ENCODE peak calls at places on chromosomes 16 and 17, in six cellular contexts. P is amniotic stem cell; Y is NCI-H146; V is GM03348; E is K562; L is activated naive CD8-positive, alpha-beta T cell treated with anti-CD3 and anti-CD28 coated beads, Interleukin-2, amount 50 U/mL, for 16 hours. F is an unnamed sample.

GRCh38 chr16:74773431-74774222 is 993 bp downstream of the FA2H start:
- DNase-seq in L (no peak), Y (no peak), E (no peak), P (no peak), V (no peak), F (no peak)

GRCh38 chr17:38921756-38922411 is 3.5 kb upstream of the LASP1NB start:
- DNase-seq in E (no peak), V (no peak), P (no peak), L (no peak), Y (no peak), F (no peak)

GRCh38 chr17:57524790-57525543 is 220.1 kb downstream of the CCDC182 start:
- DNase-seq in L (no peak), E (no peak), P (no peak), V (no peak), Y (peak), F (no peak)

GRCh38 chr17:17780941-17781590 is 55.7 kb downstream of the SREBF1 start:
- DNase-seq in V (no peak), L (no peak), P (no peak), E (no peak), Y (no peak), F (peak)

GRCh38 chr16:73735018-73735417 is 561.6 kb upstream of the PSMD7 start:
- DNase-seq in P (peak), V (no peak), Y (no peak), E (no peak), L (no peak), F (no peak)

GRCh38 chr17:73765824-73766563 is 121.7 kb upstream of the SDK2 start:
- DNase-seq in L (no peak), Y (peak), V (no peak), P (no peak), E (no peak), F (no peak)

GRCh38 chr16:12205378-12205777 is 228.8 kb downstream of the SNX29 start:
- DNase-seq in V (no peak), L (no peak), P (no peak), E (no peak), Y (no peak), F (no peak)

GRCh38 chr17:36629970-36630369 is 28.6 kb downstream of the MRM1 start:
- DNase-seq in E (no peak), Y (no peak), P (no peak), L (no peak), V (no peak), F (no peak)

GRCh38 chr17:74386397-74386796 is 19.1 kb downstream of the GPR142 start:
- DNase-seq in E (no peak), Y (no peak), P (no peak), L (no peak), V (no peak), F (no peak)

GRCh38 chr17:35087731-35088646 is 24.5 kb upstream of the RFFL start:
- DNase-seq in L (no peak), V (peak), Y (peak), P (no peak), E (peak), F (no peak)

GRCh38 chr16:68131813-68132706 is 46.9 kb downstream of the NFATC3 start:
- DNase-seq in Y (no peak), V (no peak), E (no peak), P (no peak), L (no peak), F (no peak)

GRCh38 chr17:48636177-48637018 is 10.2 kb upstream of the HOXB9 start:
- DNase-seq in Y (peak), L (no peak), E (peak), P (no peak), V (peak), F (peak)

GRCh38 chr17:50346313-50347086 is 574 bp downstream of the XYLT2 start:
- DNase-seq in E (peak), Y (peak), V (peak), P (peak), L (peak), F (peak)

GRCh38 chr17:68613739-68614298 is 12.7 kb upstream of the FAM20A start:
- DNase-seq in V (peak), Y (peak), L (no peak), P (no peak), E (peak), F (peak)